ENCODE peak calls at places on chromosomes 2 and 18, in six cellular contexts. One of them, this sample, is unnamed.
A peak's percentile ranks its signal among the peaks of the same experiment; 100 is the strongest.

GRCh38 chr2:232891621-232892071 is 21.6 kb downstream of the SNORC start:
- DNase-seq in IMR-90: peak; percentile 72
- DNase-seq in HepG2: no peak
- DNase-seq in HCT116: no peak
- DNase-seq in SK-N-SH: no peak
- DNase-seq in A549: no peak
- DNase-seq in this sample: no peak

GRCh38 chr2:240369725-240370585 is 65.5 kb upstream of the GPC1 start:
- DNase-seq in HCT116: peak; percentile 64
- DNase-seq in HepG2: peak; percentile 35
- DNase-seq in IMR-90: peak; percentile 93
- DNase-seq in SK-N-SH: no peak
- DNase-seq in A549: peak; percentile 95
- DNase-seq in this sample: peak; percentile 10

GRCh38 chr2:226169751-226170581 is 629.7 kb downstream of the IRS1 start:
- DNase-seq in SK-N-SH: no peak
- DNase-seq in HepG2: peak; percentile 60
- DNase-seq in IMR-90: no peak
- DNase-seq in HCT116: no peak
- DNase-seq in A549: no peak
- DNase-seq in this sample: no peak

GRCh38 chr2:10260130-10260529 is 42.6 kb upstream of the HPCAL1 start:
- DNase-seq in HCT116: no peak
- DNase-seq in A549: no peak
- DNase-seq in HepG2: no peak
- DNase-seq in SK-N-SH: no peak
- DNase-seq in IMR-90: no peak
- DNase-seq in this sample: no peak

GRCh38 chr2:149611100-149611820 is 23.7 kb upstream of the MMADHC start:
- DNase-seq in A549: no peak
- DNase-seq in IMR-90: no peak
- DNase-seq in HepG2: no peak
- DNase-seq in HCT116: no peak
- DNase-seq in SK-N-SH: no peak
- DNase-seq in this sample: no peak

GRCh38 chr2:28454016-28454930 is 41.6 kb upstream of the PLB1 start:
- DNase-seq in A549: no peak
- DNase-seq in SK-N-SH: no peak
- DNase-seq in HepG2: no peak
- DNase-seq in HCT116: no peak
- DNase-seq in IMR-90: peak; percentile 45
- DNase-seq in this sample: no peak

GRCh38 chr2:128796321-128796720 is 477.7 kb upstream of the HS6ST1 start:
- DNase-seq in SK-N-SH: no peak
- DNase-seq in IMR-90: no peak
- DNase-seq in HepG2: no peak
- DNase-seq in HCT116: no peak
- DNase-seq in A549: no peak
- DNase-seq in this sample: no peak

GRCh38 chr2:172861632-172862031 is 126.0 kb downstream of the RAPGEF4 start:
- DNase-seq in SK-N-SH: no peak
- DNase-seq in HepG2: no peak
- DNase-seq in A549: no peak
- DNase-seq in HCT116: no peak
- DNase-seq in IMR-90: no peak
- DNase-seq in this sample: no peak

GRCh38 chr2:98896944-98897343 is 39.1 kb downstream of the CRACDL start:
- DNase-seq in A549: no peak
- DNase-seq in IMR-90: no peak
- DNase-seq in SK-N-SH: no peak
- DNase-seq in HepG2: no peak
- DNase-seq in HCT116: no peak
- DNase-seq in this sample: peak; percentile 1

GRCh38 chr2:9441556-9441955 is 18.1 kb downstream of the CPSF3 start:
- DNase-seq in HepG2: no peak
- DNase-seq in A549: no peak
- DNase-seq in SK-N-SH: no peak
- DNase-seq in HCT116: no peak
- DNase-seq in IMR-90: peak; percentile 41
- DNase-seq in this sample: no peak

GRCh38 chr2:206392118-206392517 is 51.2 kb upstream of the ADAM23 start:
- DNase-seq in HCT116: peak; percentile 46
- DNase-seq in SK-N-SH: peak; percentile 75
- DNase-seq in A549: peak; percentile 59
- DNase-seq in HepG2: peak; percentile 62
- DNase-seq in IMR-90: peak; percentile 54
- DNase-seq in this sample: peak; percentile 54

GRCh38 chr2:86441789-86442641 is 844 bp downstream of the KDM3A start:
- DNase-seq in HCT116: no peak
- DNase-seq in HepG2: peak; percentile 24
- DNase-seq in A549: peak; percentile 18
- DNase-seq in SK-N-SH: peak; percentile 76
- DNase-seq in IMR-90: peak; percentile 50
- DNase-seq in this sample: peak; percentile 51

GRCh38 chr2:177394622-177395021 is 2.0 kb downstream of the AGPS start:
- DNase-seq in HepG2: no peak
- DNase-seq in HCT116: no peak
- DNase-seq in SK-N-SH: no peak
- DNase-seq in A549: no peak
- DNase-seq in IMR-90: no peak
- DNase-seq in this sample: no peak

GRCh38 chr2:163664610-163665009 is 71.2 kb downstream of the FIGN start:
- DNase-seq in HepG2: peak; percentile 36
- DNase-seq in IMR-90: peak; percentile 83
- DNase-seq in HCT116: no peak
- DNase-seq in A549: no peak
- DNase-seq in SK-N-SH: no peak
- DNase-seq in this sample: no peak

GRCh38 chr2:191225126-191225525 is 20.1 kb upstream of the MYO1B start:
- DNase-seq in HCT116: no peak
- DNase-seq in A549: no peak
- DNase-seq in IMR-90: no peak
- DNase-seq in HepG2: no peak
- DNase-seq in SK-N-SH: no peak
- DNase-seq in this sample: no peak

GRCh38 chr18:25349131-25349925 is 2.6 kb downstream of the ZNF521 start:
- DNase-seq in A549: no peak
- DNase-seq in HCT116: no peak
- DNase-seq in IMR-90: peak; percentile 69
- DNase-seq in HepG2: no peak
- DNase-seq in SK-N-SH: peak; percentile 69
- DNase-seq in this sample: peak; percentile 77

GRCh38 chr18:13872932-13873331 is 42.4 kb downstream of the MC2R start:
- DNase-seq in HCT116: no peak
- DNase-seq in IMR-90: no peak
- DNase-seq in A549: no peak
- DNase-seq in SK-N-SH: no peak
- DNase-seq in HepG2: no peak
- DNase-seq in this sample: no peak

GRCh38 chr2:60318544-60318943 is 234.9 kb downstream of the BCL11A start:
- DNase-seq in SK-N-SH: no peak
- DNase-seq in HepG2: no peak
- DNase-seq in IMR-90: no peak
- DNase-seq in A549: no peak
- DNase-seq in HCT116: no peak
- DNase-seq in this sample: no peak

GRCh38 chr18:28112056-28112470 is 64.9 kb downstream of the CDH2 start:
- DNase-seq in IMR-90: peak; percentile 89
- DNase-seq in HCT116: no peak
- DNase-seq in A549: no peak
- DNase-seq in SK-N-SH: no peak
- DNase-seq in HepG2: no peak
- DNase-seq in this sample: no peak

GRCh38 chr2:101820519-101820918 is 123.0 kb downstream of the MAP4K4 start:
- DNase-seq in A549: no peak
- DNase-seq in HepG2: no peak
- DNase-seq in IMR-90: peak; percentile 90
- DNase-seq in HCT116: no peak
- DNase-seq in SK-N-SH: no peak
- DNase-seq in this sample: no peak

GRCh38 chr2:214465386-214466146 is 54.7 kb downstream of the VWC2L start:
- DNase-seq in SK-N-SH: no peak
- DNase-seq in HepG2: peak; percentile 13
- DNase-seq in A549: no peak
- DNase-seq in IMR-90: peak; percentile 62
- DNase-seq in HCT116: no peak
- DNase-seq in this sample: no peak

GRCh38 chr2:241814571-241815476 is 5.8 kb downstream of the NEU4 start:
- DNase-seq in SK-N-SH: peak; percentile 23
- DNase-seq in IMR-90: no peak
- DNase-seq in HCT116: no peak
- DNase-seq in A549: no peak
- DNase-seq in HepG2: no peak
- DNase-seq in this sample: no peak

DNA sequence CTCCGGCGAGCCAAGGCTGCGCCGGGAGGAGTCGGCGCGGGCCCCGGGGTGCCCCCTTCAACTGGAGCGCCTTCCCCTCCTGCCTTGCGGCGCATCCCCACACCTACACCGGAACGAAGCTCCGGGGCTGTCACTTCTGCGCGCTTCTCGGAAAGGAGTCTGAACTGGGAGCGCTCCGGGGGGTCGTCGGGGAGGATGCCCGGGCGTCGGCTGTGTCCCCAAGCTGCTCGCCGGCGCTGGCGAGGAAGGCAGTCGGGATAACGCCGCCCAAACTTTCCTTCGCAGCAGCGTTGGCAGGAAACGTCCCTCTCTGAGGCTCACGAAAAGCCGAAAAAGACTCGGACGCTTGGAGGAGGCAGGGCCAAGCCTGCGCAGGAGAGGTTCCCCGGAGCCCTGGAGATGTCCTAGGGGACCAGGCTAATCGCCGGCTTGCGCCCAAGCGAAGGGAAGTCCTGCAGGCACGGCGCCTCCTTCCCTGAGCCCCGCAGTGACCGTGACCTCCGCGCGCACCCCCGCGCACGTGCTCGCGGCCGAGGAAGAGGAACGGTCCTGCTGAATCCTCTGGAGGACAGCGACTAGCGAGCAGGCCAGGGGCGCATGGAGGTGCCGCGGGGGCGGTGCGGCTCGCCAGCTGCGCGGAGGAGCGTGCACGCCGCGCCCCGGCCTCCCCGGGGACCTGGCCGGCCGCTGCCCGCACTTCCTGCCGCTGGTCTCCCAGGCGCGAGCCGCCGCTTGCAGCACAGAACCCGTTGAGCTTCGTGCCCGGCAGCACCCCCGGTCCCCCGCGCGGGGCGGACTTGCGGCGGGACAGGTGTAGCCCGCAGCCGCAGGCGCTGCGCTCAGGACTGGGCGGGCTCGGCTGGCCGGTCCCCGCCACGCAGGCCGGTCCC is at the start of gene SH3RF3:
- DNase-seq in IMR-90: peak; percentile 53
- DNase-seq in A549: peak; percentile 24
- DNase-seq in HCT116: no peak
- DNase-seq in SK-N-SH: peak; percentile 81
- DNase-seq in HepG2: no peak
- DNase-seq in this sample: peak; percentile 77
- TF ChIP-seq RAD21 in IMR-90: no peak
- TF ChIP-seq RAD21 in A549: no peak
- TF ChIP-seq RAD21 in HCT116: no peak
- TF ChIP-seq RAD21 in SK-N-SH: no peak
- TF ChIP-seq RAD21 in HepG2: no peak
- TF ChIP-seq RAD21 in this sample: peak; percentile 3

DNA sequence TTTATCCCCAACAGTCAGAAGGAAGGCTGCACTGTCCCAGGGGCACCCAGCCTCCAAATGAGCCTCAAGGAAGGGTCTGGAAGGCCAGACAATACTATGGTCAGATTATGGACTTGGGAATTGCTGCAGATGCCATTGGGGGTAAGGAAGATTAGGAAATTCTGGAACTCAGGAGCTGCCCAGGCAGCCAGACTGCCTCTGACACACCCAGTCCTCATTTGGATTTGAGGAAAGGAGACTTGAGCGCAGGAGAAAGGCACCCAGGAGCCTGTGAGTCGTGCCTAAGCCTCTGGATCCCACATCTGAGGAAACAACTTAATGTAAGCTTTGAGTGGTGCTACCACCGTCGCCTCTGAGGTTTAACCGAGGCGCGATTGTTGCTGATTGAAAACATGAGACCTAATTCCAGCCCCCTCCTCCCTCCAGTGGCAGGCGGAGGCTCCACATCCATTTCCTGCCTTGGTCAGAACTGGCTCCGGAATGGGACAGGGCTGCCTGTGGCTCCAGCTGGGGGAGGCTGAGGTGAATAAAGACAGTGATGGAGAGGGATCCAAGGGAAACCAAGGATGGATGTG is 176.8 kb upstream of the PKDCC start:
- DNase-seq in HepG2: no peak
- DNase-seq in IMR-90: no peak
- DNase-seq in SK-N-SH: peak; percentile 52
- DNase-seq in A549: no peak
- DNase-seq in HCT116: no peak
- DNase-seq in this sample: peak; percentile 59
- TF ChIP-seq RAD21 in HepG2: no peak
- TF ChIP-seq RAD21 in IMR-90: peak; percentile 14
- TF ChIP-seq RAD21 in SK-N-SH: peak; percentile 30
- TF ChIP-seq RAD21 in A549: no peak
- TF ChIP-seq RAD21 in HCT116: no peak
- TF ChIP-seq RAD21 in this sample: peak; percentile 69

GRCh38 chr2:111053266-111053665 is 67.4 kb upstream of the BCL2L11 start:
- DNase-seq in HepG2: no peak
- DNase-seq in A549: no peak
- DNase-seq in SK-N-SH: no peak
- DNase-seq in HCT116: no peak
- DNase-seq in IMR-90: no peak
- DNase-seq in this sample: no peak
- TF ChIP-seq RAD21 in HepG2: no peak
- TF ChIP-seq RAD21 in A549: no peak
- TF ChIP-seq RAD21 in SK-N-SH: no peak
- TF ChIP-seq RAD21 in HCT116: no peak
- TF ChIP-seq RAD21 in IMR-90: no peak
- TF ChIP-seq RAD21 in this sample: no peak

GRCh38 chr2:223563462-223563861 is 38.7 kb downstream of the SCG2 start:
- DNase-seq in IMR-90: peak; percentile 89
- DNase-seq in A549: peak; percentile 82
- DNase-seq in SK-N-SH: peak; percentile 14
- DNase-seq in HCT116: peak; percentile 92
- DNase-seq in HepG2: peak; percentile 69
- DNase-seq in this sample: no peak
- TF ChIP-seq RAD21 in IMR-90: no peak
- TF ChIP-seq RAD21 in A549: peak; percentile 23
- TF ChIP-seq RAD21 in SK-N-SH: no peak
- TF ChIP-seq RAD21 in HCT116: peak; percentile 43
- TF ChIP-seq RAD21 in HepG2: no peak
- TF ChIP-seq RAD21 in this sample: no peak